ENCODE peak calls at places on chromosomes 5 and 9, in eight cellular contexts. Y is GM23338, A is HCT116, W is neural progenitor cell, X is MM.1S, Q is OCI-LY7, I is PC-3, B is hepatocyte. O is an unnamed sample.
A peak's percentile ranks its signal among the peaks of the same experiment; 100 is the strongest.

GRCh38 chr5:59485104-59485503 is 408.4 kb downstream of the PDE4D start:
- DNase-seq in Y (no peak), A (no peak), W (no peak), X (no peak), Q (no peak), I (no peak), B (no peak), O (peak; percentile 19)

GRCh38 chr9:95764490-95764889 is 111.0 kb upstream of the ERCC6L2 start:
- DNase-seq in Y (peak; percentile 39), A (no peak), W (no peak), X (no peak), Q (no peak), I (no peak), B (peak; percentile 57), O (no peak)

GRCh38 chr5:94709277-94709676 is 90.8 kb downstream of the SLF1 start:
- DNase-seq in Y (no peak), A (no peak), W (no peak), X (no peak), Q (no peak), I (no peak), B (no peak), O (no peak)

GRCh38 chr5:180594311-180595045 is 3.2 kb upstream of the SCGB3A1 start:
- DNase-seq in Y (no peak), A (no peak), W (no peak), X (no peak), Q (no peak), I (no peak), B (no peak), O (no peak)

GRCh38 chr5:84480873-84481637 is 96.4 kb upstream of the EDIL3 start:
- DNase-seq in Y (peak; percentile 67), A (no peak), W (no peak), X (no peak), Q (no peak), I (peak; percentile 18), B (no peak), O (no peak)

GRCh38 chr9:98807811-98808195 is 333 bp downstream of the GALNT12 start:
- DNase-seq in Y (peak; percentile 55), A (no peak), W (peak; percentile 71), X (no peak), Q (peak; percentile 33), I (no peak), B (peak; percentile 40), O (peak; percentile 55)

GRCh38 chr9:4980046-4980727 is 4.9 kb upstream of the JAK2 start:
- DNase-seq in Y (no peak), A (no peak), W (no peak), X (no peak), Q (no peak), I (peak; percentile 36), B (no peak), O (peak; percentile 20)

GRCh38 chr9:123562844-123563346 is 206.9 kb downstream of the CRB2 start:
- DNase-seq in Y (no peak), A (no peak), W (no peak), X (no peak), Q (no peak), I (no peak), B (no peak), O (peak; percentile 94)

GRCh38 chr9:137760426-137760825 is 117.2 kb upstream of the CACNA1B start:
- DNase-seq in Y (no peak), A (no peak), W (no peak), X (no peak), Q (no peak), I (no peak), B (no peak), O (peak; percentile 51)

GRCh38 chr5:119484884-119485283 is 32.6 kb downstream of the HSD17B4 start:
- DNase-seq in Y (no peak), A (no peak), W (no peak), X (no peak), Q (no peak), I (no peak), B (no peak), O (no peak)

GRCh38 chr5:149217802-149218153 is 53.9 kb upstream of the AFAP1L1 start:
- DNase-seq in Y (no peak), A (no peak), W (no peak), X (no peak), Q (no peak), I (no peak), B (no peak), O (peak; percentile 16)

GRCh38 chr9:129697111-129697955 is 31.9 kb downstream of the PRRX2 start:
- DNase-seq in Y (peak; percentile 75), A (no peak), W (peak; percentile 85), X (no peak), Q (no peak), I (peak; percentile 6), B (peak; percentile 87), O (peak; percentile 97)

GRCh38 chr9:130465383-130466096 is 20.8 kb downstream of the ASS1 start:
- DNase-seq in Y (no peak), A (no peak), W (peak; percentile 88), X (no peak), Q (no peak), I (no peak), B (no peak), O (no peak)

GRCh38 chr9:94298949-94299599 is 29.4 kb downstream of the NUTM2F start:
- DNase-seq in Y (no peak), A (no peak), W (no peak), X (no peak), Q (no peak), I (no peak), B (no peak), O (no peak)

GRCh38 chr5:109589983-109590382 is 99.7 kb upstream of the MAN2A1 start:
- DNase-seq in Y (peak; percentile 16), A (no peak), W (peak; percentile 8), X (no peak), Q (peak; percentile 2), I (peak; percentile 1), B (no peak), O (peak; percentile 2)

GRCh38 chr5:109588281-109589035 is 101.3 kb upstream of the MAN2A1 start:
- DNase-seq in Y (no peak), A (no peak), W (no peak), X (no peak), Q (no peak), I (no peak), B (no peak), O (no peak)

GRCh38 chr5:109589239-109589638 is 100.5 kb upstream of the MAN2A1 start:
- DNase-seq in Y (no peak), A (no peak), W (no peak), X (no peak), Q (no peak), I (no peak), B (no peak), O (no peak)

GRCh38 chr5:109580225-109580624 is 109.5 kb upstream of the MAN2A1 start:
- DNase-seq in Y (no peak), A (no peak), W (no peak), X (no peak), Q (no peak), I (no peak), B (no peak), O (no peak)

DNA sequence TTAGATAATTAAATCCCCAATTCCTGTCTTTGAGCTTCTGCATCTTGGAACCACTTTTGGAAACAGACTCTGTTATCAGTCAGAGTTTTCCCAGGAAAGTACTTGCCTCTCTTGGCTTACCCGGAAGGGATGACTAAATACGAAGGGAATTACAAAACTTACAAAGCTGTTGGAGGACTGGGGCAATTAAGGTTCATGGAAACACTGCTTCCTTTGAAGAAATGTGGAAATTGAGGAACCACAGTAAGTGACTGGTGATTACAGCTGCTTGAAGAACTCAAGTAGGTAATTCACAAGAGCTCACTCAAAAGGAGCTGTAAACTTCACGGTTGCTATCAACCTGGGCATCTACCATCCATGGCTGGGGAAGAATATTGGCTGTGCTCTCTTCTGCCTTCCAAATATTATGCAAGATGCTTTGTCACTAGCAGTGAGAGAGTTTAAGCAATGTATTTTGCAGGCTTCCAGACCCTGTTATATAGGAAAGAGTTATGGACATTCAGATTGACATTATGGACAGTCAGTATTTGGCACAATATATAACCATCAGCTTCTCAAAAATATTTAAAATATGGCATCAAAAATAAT is 104.6 kb upstream of the MAN2A1 start:
- DNase-seq in Y (no peak), A (no peak), W (no peak), X (no peak), Q (no peak), I (no peak), B (no peak), O (peak; percentile 56)
- TF ChIP-seq EZH2phosphoT487 in Y (no peak), A (no peak), W (no peak), X (no peak), Q (no peak), I (no peak), B (no peak), O (no peak)

GRCh38 chr9:109968332-109968657 is 188.3 kb downstream of the PALM2AKAP2 start:
- DNase-seq in Y (no peak), A (no peak), W (no peak), X (peak; percentile 41), Q (no peak), I (no peak), B (no peak), O (no peak)

GRCh38 chr9:109966643-109967368 is 186.8 kb downstream of the PALM2AKAP2 start:
- DNase-seq in Y (no peak), A (no peak), W (no peak), X (no peak), Q (peak; percentile 91), I (no peak), B (no peak), O (no peak)

GRCh38 chr9:109967651-109968331 is 187.8 kb downstream of the PALM2AKAP2 start:
- DNase-seq in Y (no peak), A (no peak), W (no peak), X (no peak), Q (no peak), I (no peak), B (no peak), O (no peak)

GRCh38 chr9:109969559-109970237 is 189.7 kb downstream of the PALM2AKAP2 start:
- DNase-seq in Y (no peak), A (no peak), W (no peak), X (no peak), Q (no peak), I (no peak), B (no peak), O (no peak)

GRCh38 chr9:109968702-109969450 is 188.9 kb downstream of the PALM2AKAP2 start:
- DNase-seq in Y (peak; percentile 60), A (no peak), W (peak; percentile 47), X (no peak), Q (peak; percentile 79), I (peak; percentile 26), B (peak; percentile 47), O (peak; percentile 17)
- TF ChIP-seq EZH2phosphoT487 in Y (no peak), A (no peak), W (no peak), X (no peak), Q (no peak), I (no peak), B (no peak), O (no peak)

GRCh38 chr5:82406200-82406773 is 128.1 kb upstream of the RPS23 start:
- DNase-seq in Y (peak; percentile 36), A (no peak), W (no peak), X (no peak), Q (no peak), I (peak; percentile 93), B (no peak), O (peak; percentile 77)
- TF ChIP-seq EZH2phosphoT487 in Y (no peak), A (no peak), W (no peak), X (no peak), Q (no peak), I (no peak), B (no peak), O (peak; percentile 30)

DNA sequence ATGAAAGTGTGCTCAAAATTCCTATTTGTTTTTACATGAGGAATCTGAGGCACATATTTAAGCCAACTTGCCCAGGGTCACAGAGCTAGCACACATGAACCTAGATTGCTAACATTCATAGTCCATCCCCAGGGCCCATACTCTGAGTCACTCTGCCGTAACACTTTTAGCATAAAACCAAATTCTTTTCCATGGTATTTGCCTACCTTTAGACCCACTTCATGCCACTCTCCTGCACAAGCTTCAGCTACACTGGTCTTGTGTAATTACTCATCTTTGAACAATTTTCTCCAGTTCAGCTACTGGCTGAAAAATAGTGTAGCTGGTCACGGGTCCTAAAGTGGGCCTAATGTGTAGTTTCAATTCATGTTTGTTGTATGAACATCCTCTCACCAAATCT is 200.7 kb downstream of the SLC12A2 start:
- DNase-seq in Y (no peak), A (no peak), W (no peak), X (no peak), Q (no peak), I (peak; percentile 56), B (no peak), O (no peak)
- TF ChIP-seq EZH2phosphoT487 in Y (no peak), A (no peak), W (no peak), X (no peak), Q (no peak), I (no peak), B (no peak), O (no peak)